ENCODE peak calls at places on chromosomes 7 and 10, in ten cellular contexts. Y is choroid plexus epithelial cell; X is IMR-90; I is cardiac fibroblast; Q is right lobe of liver; P is lung; B is fibroblast of mammary gland; S is CD8-positive, alpha-beta T cell; L is PC-9; K is heart right ventricle. T is an unnamed sample.

GRCh38 chr7:151992375-151992774 is 33.1 kb upstream of the GALNT11 start:
- DNase-seq in Y (peak), X (no peak), I (peak), Q (no peak), P (peak), B (peak), S (peak), L (peak), K (peak), T (no peak)

GRCh38 chr7:80748302-80749042 is 110.0 kb downstream of the CD36 start:
- DNase-seq in Y (peak), X (no peak), I (peak), Q (no peak), P (no peak), B (no peak), S (no peak), L (no peak), K (no peak), T (no peak)

GRCh38 chr7:76405738-76406137 is 3.8 kb downstream of the SSC4D start:
- DNase-seq in Y (no peak), X (no peak), I (no peak), Q (no peak), P (no peak), B (no peak), S (no peak), L (no peak), K (no peak), T (no peak)

GRCh38 chr7:122748195-122748594 is 45.5 kb upstream of the RNF148 start:
- DNase-seq in Y (no peak), X (no peak), I (no peak), Q (no peak), P (no peak), B (no peak), S (no peak), L (no peak), K (no peak), T (no peak)

GRCh38 chr7:101308245-101309085 is 13.1 kb downstream of the IFT22 start:
- DNase-seq in Y (peak), X (no peak), I (peak), Q (peak), P (peak), B (peak), S (no peak), L (peak), K (no peak), T (no peak)

GRCh38 chr7:108559253-108559652 is 10.3 kb downstream of the THAP5 start:
- DNase-seq in Y (no peak), X (no peak), I (no peak), Q (no peak), P (no peak), B (no peak), S (no peak), L (no peak), K (no peak), T (no peak)

GRCh38 chr10:44952779-44953231 is 6.8 kb upstream of the RASSF4 start:
- DNase-seq in Y (no peak), X (no peak), I (no peak), Q (no peak), P (no peak), B (no peak), S (no peak), L (no peak), K (peak), T (no peak)

GRCh38 chr10:49258351-49258683 is 40.7 kb upstream of the C10orf71 start:
- DNase-seq in Y (no peak), X (no peak), I (no peak), Q (no peak), P (no peak), B (no peak), S (no peak), L (no peak), K (no peak), T (no peak)

GRCh38 chr7:8232999-8233847 is 28.7 kb downstream of the ICA1 start:
- DNase-seq in Y (no peak), X (no peak), I (no peak), Q (no peak), P (no peak), B (no peak), S (no peak), L (no peak), K (peak), T (no peak)

GRCh38 chr7:143003393-143004051 is 23.4 kb downstream of the OR9A2 start:
- DNase-seq in Y (peak), X (peak), I (peak), Q (no peak), P (no peak), B (peak), S (no peak), L (peak), K (peak), T (peak)

GRCh38 chr7:28920424-28920823 is 37.7 kb downstream of the TRIL start:
- DNase-seq in Y (no peak), X (peak), I (no peak), Q (no peak), P (no peak), B (no peak), S (no peak), L (no peak), K (no peak), T (no peak)

GRCh38 chr10:19683326-19683725 is 132.9 kb upstream of the PLXDC2 start:
- DNase-seq in Y (peak), X (peak), I (no peak), Q (no peak), P (no peak), B (no peak), S (no peak), L (no peak), K (no peak), T (no peak)

GRCh38 chr10:42961156-42961589 is 115.7 kb upstream of the RET start:
- DNase-seq in Y (no peak), X (no peak), I (peak), Q (no peak), P (no peak), B (no peak), S (no peak), L (no peak), K (peak), T (no peak)
- TF ChIP-seq CTCF in Y (no peak), X (no peak), I (no peak), Q (no peak), P (no peak), B (no peak), S (no peak), L (no peak), K (no peak), T (no peak)

GRCh38 chr7:5532520-5533335 is 109.1 kb upstream of the TNRC18 start:
- DNase-seq in Y (no peak), X (no peak), I (no peak), Q (peak), P (peak), B (no peak), S (no peak), L (peak), K (peak), T (no peak)
- H3K4me3 ChIP-seq in Y (no peak), X (no peak), I (no peak), Q (peak), P (no peak), B (no peak), S (peak), L (no peak), K (peak), T (peak)

GRCh38 chr7:123972045-123972444 is 47.0 kb downstream of the SPAM1 start:
- DNase-seq in Y (no peak), X (no peak), I (no peak), Q (no peak), P (no peak), B (no peak), S (no peak), L (no peak), K (no peak), T (no peak)

GRCh38 chr7:123961731-123962130 is 36.7 kb downstream of the SPAM1 start:
- DNase-seq in Y (peak), X (no peak), I (peak), Q (no peak), P (no peak), B (no peak), S (no peak), L (no peak), K (no peak), T (no peak)

GRCh38 chr7:123966936-123967335 is 41.9 kb downstream of the SPAM1 start:
- DNase-seq in Y (no peak), X (no peak), I (no peak), Q (no peak), P (no peak), B (no peak), S (no peak), L (no peak), K (no peak), T (no peak)
- TF ChIP-seq CTCF in Y (peak), X (no peak), I (no peak), Q (no peak), P (no peak), B (no peak), S (no peak), L (no peak), K (peak), T (peak)

GRCh38 chr7:904847-905246 is 28.5 kb downstream of the GET4 start:
- DNase-seq in Y (peak), X (peak), I (peak), Q (no peak), P (no peak), B (peak), S (no peak), L (no peak), K (no peak), T (no peak)
- H3K4me3 ChIP-seq in Y (no peak), X (no peak), I (no peak), Q (no peak), P (no peak), B (peak), S (no peak), L (no peak), K (peak), T (no peak)

GRCh38 chr7:77529279-77529678 is 7.8 kb upstream of the PTPN12 start:
- DNase-seq in Y (no peak), X (no peak), I (no peak), Q (no peak), P (no peak), B (no peak), S (no peak), L (no peak), K (no peak), T (no peak)
- TF ChIP-seq CTCF in Y (no peak), X (no peak), I (no peak), Q (no peak), P (no peak), B (no peak), S (no peak), L (no peak), K (no peak), T (no peak)

GRCh38 chr7:39757604-39758003 is 134.2 kb downstream of the RALA start:
- DNase-seq in Y (no peak), X (peak), I (no peak), Q (no peak), P (no peak), B (no peak), S (no peak), L (no peak), K (no peak), T (no peak)
- H3K4me3 ChIP-seq in Y (no peak), X (no peak), I (no peak), Q (no peak), P (no peak), B (no peak), S (no peak), L (no peak), K (no peak), T (no peak)

DNA sequence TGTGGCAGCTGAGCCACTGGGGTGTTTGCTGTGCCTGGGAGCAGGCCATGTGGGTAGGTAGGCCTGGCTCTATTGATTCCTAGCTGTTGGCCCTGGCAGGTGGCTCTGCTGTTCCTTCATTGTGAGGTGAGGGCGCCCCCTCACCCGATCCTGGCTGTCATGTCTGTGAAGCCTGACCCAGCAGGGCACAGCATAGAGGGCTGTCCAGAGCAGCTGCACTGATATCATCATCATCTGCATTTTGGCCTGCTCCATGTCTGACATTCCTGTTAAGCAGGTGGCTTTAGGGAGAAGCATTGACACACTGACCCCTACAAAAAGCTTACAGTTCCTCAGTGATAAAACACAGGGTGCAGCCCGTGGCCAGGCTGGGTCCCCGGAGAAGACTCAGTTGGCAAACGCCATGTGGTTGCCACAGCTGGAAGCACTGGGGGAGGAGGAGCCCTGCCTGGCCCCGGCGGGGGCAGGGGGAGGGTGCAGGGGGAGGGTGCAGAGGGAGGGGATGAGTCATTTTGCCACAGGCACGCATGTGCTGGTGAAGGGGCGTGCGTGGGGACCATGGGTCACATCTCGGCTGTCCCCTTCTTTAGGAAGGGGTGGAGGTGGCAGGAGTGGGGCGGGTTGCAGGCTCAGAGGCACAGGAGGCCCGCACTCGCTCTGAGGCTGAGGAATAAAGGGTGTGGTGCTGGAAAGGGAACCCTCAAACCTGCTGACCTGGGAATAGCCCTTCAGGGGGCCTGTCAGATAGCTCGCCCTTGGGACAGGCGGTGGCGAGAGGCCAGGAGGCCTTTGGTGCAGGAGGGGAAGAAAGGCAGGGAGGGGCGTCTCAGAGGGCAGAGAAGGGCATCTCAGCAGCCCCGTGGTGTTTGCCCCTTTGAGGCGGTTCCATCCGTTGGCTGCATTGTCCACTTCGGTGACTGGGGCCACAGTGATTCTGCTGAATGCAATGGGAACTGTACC is 31.6 kb downstream of the IKZF1 start:
- DNase-seq in Y (no peak), X (no peak), I (no peak), Q (no peak), P (no peak), B (no peak), S (peak), L (no peak), K (no peak), T (no peak)
- TF ChIP-seq CTCF in Y (no peak), X (no peak), I (no peak), Q (no peak), P (no peak), B (no peak), S (no peak), L (no peak), K (no peak), T (peak)

DNA sequence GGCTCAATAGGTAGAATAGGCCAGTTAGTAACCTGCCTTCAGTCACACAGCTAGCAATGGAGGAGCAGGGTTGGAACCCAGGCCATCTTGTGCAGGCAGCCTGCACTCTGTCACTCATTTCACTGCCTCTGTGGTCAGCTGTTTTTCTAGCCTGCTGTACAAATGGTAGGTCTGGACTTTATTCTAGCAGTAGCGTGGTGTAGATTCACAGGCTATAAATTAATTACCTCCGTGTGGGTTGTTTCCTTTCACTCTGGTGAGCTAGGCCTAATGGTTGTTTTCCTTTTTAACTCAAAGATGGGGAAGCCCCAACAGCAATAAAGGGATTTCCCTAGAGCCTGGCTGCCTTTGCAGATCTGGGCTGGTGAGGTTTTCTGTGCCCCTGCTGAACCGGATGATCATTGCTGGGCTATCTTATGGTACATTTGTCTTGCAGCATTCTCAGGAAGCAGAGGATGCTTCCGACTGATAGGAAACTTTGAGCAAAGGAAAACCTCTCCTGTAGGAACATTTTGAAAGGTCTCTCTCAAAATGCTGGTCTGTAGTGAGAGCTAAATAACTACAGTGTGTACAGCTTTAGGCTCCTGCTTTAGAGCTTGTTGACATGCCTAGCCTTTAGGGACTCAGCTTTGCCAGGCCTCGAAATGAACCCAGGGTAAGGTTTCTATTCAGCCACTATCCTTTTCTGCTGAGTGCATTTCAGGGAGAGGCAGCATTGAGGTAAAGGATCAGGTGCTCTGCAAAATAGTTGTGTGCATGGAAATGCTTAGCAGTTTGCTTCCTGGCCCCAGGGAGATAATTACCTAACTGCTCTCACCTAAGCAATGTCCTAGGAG is 157.4 kb downstream of the ST7 start:
- DNase-seq in Y (peak), X (no peak), I (no peak), Q (no peak), P (no peak), B (no peak), S (no peak), L (no peak), K (no peak), T (no peak)
- H3K4me3 ChIP-seq in Y (no peak), X (no peak), I (no peak), Q (no peak), P (no peak), B (no peak), S (no peak), L (no peak), K (no peak), T (no peak)

GRCh38 chr7:11489280-11489679 is 342.7 kb downstream of the THSD7A start:
- DNase-seq in Y (no peak), X (no peak), I (no peak), Q (no peak), P (no peak), B (no peak), S (no peak), L (no peak), K (no peak), T (no peak)

GRCh38 chr7:11491811-11492210 is 340.2 kb downstream of the THSD7A start:
- DNase-seq in Y (no peak), X (no peak), I (no peak), Q (no peak), P (no peak), B (no peak), S (no peak), L (no peak), K (no peak), T (no peak)

GRCh38 chr7:11485626-11486025 is 346.4 kb downstream of the THSD7A start:
- DNase-seq in Y (no peak), X (no peak), I (peak), Q (no peak), P (no peak), B (no peak), S (no peak), L (no peak), K (no peak), T (no peak)

GRCh38 chr7:11486271-11486670 is 345.7 kb downstream of the THSD7A start:
- DNase-seq in Y (peak), X (no peak), I (peak), Q (no peak), P (no peak), B (peak), S (no peak), L (no peak), K (no peak), T (no peak)
- TF ChIP-seq CTCF in Y (peak), X (no peak), I (no peak), Q (peak), P (no peak), B (peak), S (no peak), L (no peak), K (peak), T (no peak)